ENCODE peak calls at places on chromosomes 16 and 17, in four cellular contexts. F is heart left ventricle; N is fibroblast of lung; C is CD4-positive, alpha-beta T cell. K is an unnamed sample. For H3K27me3 and H3K9me3, the result is how much of the 10 kb centered on the place peaks cover.

GRCh38 chr16:46962629-46963028 is 10.8 kb downstream of the DNAJA2 start:
- DNase-seq in C (no peak), F (no peak), N (no peak), K (no peak)

GRCh38 chr17:76706817-76707216 is 3.9 kb downstream of the MXRA7 start:
- DNase-seq in F (no peak), C (no peak), N (no peak), K (no peak)

GRCh38 chr17:49994085-49995054 is 654 bp downstream of the DLX3 start:
- DNase-seq in N (no peak), C (no peak), F (no peak), K (no peak)

GRCh38 chr17:55706808-55707773 is 15.6 kb downstream of the TMEM100 start:
- DNase-seq in N (no peak), C (no peak), F (no peak), K (no peak)

GRCh38 chr17:34723875-34724274 is 144.5 kb downstream of the TMEM132E start:
- DNase-seq in N (no peak), C (no peak), F (no peak), K (no peak)

GRCh38 chr16:17225551-17225950 is 245.2 kb downstream of the XYLT1 start:
- DNase-seq in N (peak), C (no peak), F (no peak), K (no peak)

GRCh38 chr16:85690469-85691064 is 1.8 kb upstream of the GINS2 start:
- DNase-seq in C (no peak), N (no peak), F (no peak), K (no peak)

GRCh38 chr17:12041316-12041715 is 20.6 kb downstream of the MAP2K4 start:
- DNase-seq in C (no peak), F (no peak), N (peak), K (no peak)

GRCh38 chr16:89949756-89950155 is 1.2 kb downstream of the DEF8 start:
- DNase-seq in F (no peak), N (no peak), C (no peak), K (no peak)

GRCh38 chr17:13833921-13834320 is 232.2 kb upstream of the HS3ST3A1 start:
- DNase-seq in F (no peak), N (no peak), C (no peak), K (no peak)

GRCh38 chr17:76585649-76586593 is at the start of gene ST6GALNAC2:
- DNase-seq in C (peak), F (peak), N (peak), K (peak)

GRCh38 chr16:75628351-75628750 is 5.3 kb upstream of the ADAT1 start:
- DNase-seq in F (no peak), N (no peak), C (no peak), K (no peak)

GRCh38 chr17:72616457-72616856 is 476.0 kb downstream of the SLC39A11 start:
- DNase-seq in C (no peak), N (no peak), F (no peak), K (no peak)

GRCh38 chr17:6676802-6677157 is 25.2 kb downstream of the C17orf100 start:
- DNase-seq in F (no peak), N (no peak), C (no peak), K (no peak)
- H3K27me3 ChIP-seq in F (under half), N (under half), C (under half), K (under half)

DNA sequence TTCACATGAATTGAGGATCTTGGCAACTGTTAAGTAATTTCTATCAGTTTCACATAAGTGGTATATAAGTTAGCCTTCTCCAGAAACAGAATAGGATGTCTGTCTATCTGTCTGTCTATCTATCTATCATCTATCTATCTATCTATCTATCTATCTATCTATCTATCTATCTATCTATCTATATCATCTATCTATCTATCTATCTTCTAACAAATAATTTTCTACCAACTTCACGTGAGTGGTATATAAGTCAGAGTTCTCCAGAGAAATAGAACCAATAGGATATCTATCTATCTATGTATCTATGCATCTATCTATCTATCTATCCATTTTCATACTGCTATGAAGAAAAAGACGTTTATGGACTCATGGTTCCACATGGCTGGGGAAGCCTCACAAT is 11.4 kb upstream of the SPACA3 start:
- DNase-seq in N (no peak), F (no peak), C (no peak), K (no peak)
- H3K27ac ChIP-seq in N (no peak), F (no peak), C (no peak), K (no peak)

DNA sequence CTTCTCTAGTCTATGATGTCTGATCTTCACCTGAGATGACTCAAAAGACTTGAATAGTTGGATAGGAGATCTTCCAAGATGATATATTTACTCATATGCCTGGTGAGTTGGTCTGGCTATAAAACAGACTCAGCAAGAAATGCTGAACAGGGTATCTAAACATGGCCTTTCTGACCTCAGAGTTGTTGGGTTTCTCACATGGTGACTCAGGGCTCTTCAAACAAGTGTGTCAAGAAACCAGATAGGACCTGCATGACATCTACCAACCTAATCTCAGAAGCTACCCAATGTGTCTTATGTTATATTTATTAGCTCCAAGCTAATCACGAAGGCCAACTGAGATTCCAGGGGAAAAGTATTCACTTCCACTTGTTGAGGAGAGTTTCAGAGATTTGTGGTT is 1477.3 kb downstream of the CDH8 start:
- DNase-seq in C (no peak), F (no peak), N (no peak), K (no peak)
- H3K9me3 ChIP-seq in C (under half), F (under half), N (under half), K (under half)

GRCh38 chr17:79610151-79610645 is 653 bp downstream of the RBFOX3 start:
- DNase-seq in N (no peak), F (no peak), C (no peak), K (no peak)

GRCh38 chr17:79607941-79608728 is 2.7 kb downstream of the RBFOX3 start:
- DNase-seq in F (peak), N (no peak), C (no peak), K (peak)

GRCh38 chr17:79609175-79609589 is 1.7 kb downstream of the RBFOX3 start:
- DNase-seq in F (no peak), N (no peak), C (no peak), K (no peak)

GRCh38 chr17:79608729-79609039 is 2.2 kb downstream of the RBFOX3 start:
- DNase-seq in N (no peak), C (no peak), F (no peak), K (no peak)

GRCh38 chr17:79609616-79610150 is 1.2 kb downstream of the RBFOX3 start:
- DNase-seq in F (no peak), C (no peak), N (no peak), K (no peak)
- H3K27me3 ChIP-seq in F (half or more), C (half or more), N (under half), K (half or more)

DNA sequence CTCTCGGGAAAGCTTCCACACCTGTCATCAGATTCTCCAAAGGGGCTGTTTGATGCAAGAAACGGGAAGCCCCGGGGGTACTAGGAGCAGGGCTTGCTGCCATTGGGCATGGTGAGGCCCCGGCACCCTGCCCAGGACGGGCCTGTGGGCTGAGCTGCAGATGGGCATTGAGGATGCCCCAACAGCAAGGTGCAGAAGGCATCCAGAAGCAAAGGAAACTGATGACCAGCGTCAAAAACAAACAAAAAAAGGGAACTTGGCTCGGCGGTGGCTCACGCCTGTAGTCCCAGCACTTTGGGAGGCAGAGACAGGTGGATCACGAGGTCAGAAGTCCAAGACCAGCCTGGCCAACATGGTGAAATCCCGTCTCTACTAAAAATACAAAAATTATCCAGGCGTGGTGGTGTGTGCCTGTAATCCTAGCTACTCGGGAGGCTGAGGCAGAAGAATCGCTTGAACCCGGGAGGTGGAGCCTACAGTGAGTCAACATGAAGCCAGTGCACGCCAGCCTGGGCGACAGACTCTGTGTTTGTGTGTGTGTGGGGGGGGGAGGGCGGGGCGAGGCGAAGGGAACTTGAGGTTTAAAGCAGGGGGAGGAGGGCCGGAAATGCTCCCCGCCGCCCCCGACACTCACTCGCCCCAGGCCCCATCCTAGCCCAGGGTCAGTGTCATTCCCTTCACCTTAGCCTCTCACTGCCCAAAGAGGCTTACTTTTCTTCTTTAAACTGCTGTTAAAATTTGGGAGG is 1.7 kb upstream of the LIMD2 start:
- DNase-seq in F (peak), C (peak), N (no peak), K (no peak)
- H3K27ac ChIP-seq in F (peak), C (peak), N (no peak), K (no peak)

DNA sequence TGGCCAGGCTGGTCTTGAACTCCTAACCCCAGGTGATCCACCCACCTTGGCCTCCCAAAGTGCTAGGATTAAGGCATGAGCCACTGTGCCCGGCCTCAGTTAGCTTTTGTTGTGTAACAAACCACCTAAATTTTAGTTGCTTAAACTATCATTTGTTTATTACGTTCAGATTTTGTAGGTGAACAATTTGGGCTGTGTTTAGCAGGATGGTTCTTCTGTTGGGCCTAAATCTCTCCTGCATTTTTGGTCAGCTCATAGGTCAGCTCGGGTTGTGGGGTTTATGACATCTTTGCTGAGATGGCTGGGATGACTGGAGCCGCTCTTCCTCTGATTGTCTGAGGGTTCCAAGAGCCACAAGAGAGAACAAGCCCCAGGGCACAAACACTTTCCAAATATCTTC is 21.1 kb upstream of the NLRP1 start:
- DNase-seq in F (no peak), C (no peak), N (no peak), K (no peak)
- H3K9me3 ChIP-seq in F (under half), C (under half), N (under half), K (under half)

GRCh38 chr17:8003594-8004181 is 1.3 kb downstream of the GUCY2D start:
- DNase-seq in F (no peak), C (no peak), N (no peak), K (no peak)
- H3K27me3 ChIP-seq in F (under half), C (under half), N (under half), K (half or more)

DNA sequence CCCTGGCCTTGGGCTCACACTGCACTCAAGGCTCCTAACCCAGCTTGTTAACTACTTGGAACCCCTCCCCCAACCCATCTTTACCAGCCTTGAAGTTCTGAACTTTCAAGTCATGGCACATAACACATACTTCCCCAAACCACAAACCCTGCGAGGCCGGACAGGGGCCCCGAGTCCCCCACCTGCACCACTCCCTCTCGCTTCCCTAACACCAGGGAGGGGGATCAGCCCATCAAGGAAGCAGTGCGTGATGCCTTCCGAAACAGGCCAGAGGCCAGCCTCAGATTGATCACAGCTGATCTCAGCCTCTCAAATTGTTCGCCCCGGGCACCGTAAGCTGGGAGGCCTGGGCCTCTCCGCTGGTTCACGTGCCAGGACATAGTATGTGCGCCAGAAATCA is 3.1 kb upstream of the NLRC3 start:
- DNase-seq in N (peak), F (no peak), C (no peak), K (no peak)
- H3K27ac ChIP-seq in N (no peak), F (no peak), C (no peak), K (no peak)

GRCh38 chr16:63921737-63922136 is 1200.1 kb downstream of the CDH11 start:
- DNase-seq in F (no peak), C (no peak), N (no peak), K (no peak)
- H3K9me3 ChIP-seq in F (under half), C (under half), N (under half), K (under half)

GRCh38 chr17:15261818-15262290 is 3.3 kb downstream of the PMP22 start:
- DNase-seq in C (no peak), N (peak), F (no peak), K (peak)
- H3K27me3 ChIP-seq in C (half or more), N (under half), F (under half), K (under half)

K was measured in SJSA1.